ENCODE peak calls at places on chromosomes 16 and 17, in seven cellular contexts. D is fibroblast of lung, P is small intestine, Q is nucleus accumbens, J is tibial nerve, T is hippocampal formation, C is NCI-H1092 treated with DMSO at 0.1 percent for 48 hours. Y is an unnamed sample.

GRCh38 chr17:45147102-45147580 is 1.1 kb upstream of the HEXIM1 start:
- DNase-seq in C (no peak), J (peak; percentile 62), D (no peak), T (no peak), P (peak; percentile 60), Q (no peak), Y (peak; percentile 66)

GRCh38 chr16:83705856-83706255 is 101.9 kb upstream of the HSBP1 start:
- DNase-seq in D (no peak), T (no peak), Q (no peak), J (no peak), C (no peak), P (no peak), Y (no peak)

GRCh38 chr17:83064732-83065659 is 14.4 kb upstream of the METRNL start:
- DNase-seq in P (peak; percentile 55), T (no peak), J (peak; percentile 14), Q (no peak), D (no peak), C (no peak), Y (peak; percentile 84)

GRCh38 chr17:75478508-75478907 is 22.1 kb downstream of the TMEM94 start:
- DNase-seq in P (no peak), Q (no peak), T (no peak), C (no peak), J (no peak), D (peak; percentile 28), Y (no peak)

GRCh38 chr16:74230126-74230525 is 66.5 kb upstream of the PSMD7 start:
- DNase-seq in T (no peak), Q (no peak), P (no peak), D (no peak), J (no peak), C (no peak), Y (no peak)

GRCh38 chr17:76063880-76064546 is 8.3 kb downstream of the SRP68 start:
- DNase-seq in Q (no peak), T (no peak), J (no peak), P (no peak), C (no peak), D (no peak), Y (no peak)

GRCh38 chr16:86667035-86667434 is 88.7 kb downstream of the FOXL1 start:
- DNase-seq in T (no peak), J (peak; percentile 33), D (no peak), Q (no peak), P (no peak), C (no peak), Y (no peak)

GRCh38 chr17:52024296-52024870 is 134.1 kb downstream of the CA10 start:
- DNase-seq in Q (no peak), P (no peak), D (no peak), J (no peak), C (peak; percentile 90), T (no peak), Y (no peak)

GRCh38 chr17:41586863-41587495 is at the start of gene KRT14:
- DNase-seq in T (no peak), J (no peak), C (no peak), Q (no peak), D (no peak), P (no peak), Y (no peak)

GRCh38 chr16:9096416-9096952 is 5.0 kb downstream of the HAPSTR1 start:
- DNase-seq in C (no peak), P (no peak), Q (no peak), D (no peak), J (no peak), T (no peak), Y (no peak)

GRCh38 chr16:80100846-80101451 is 439.8 kb upstream of the DYNLRB2 start:
- DNase-seq in J (no peak), C (peak; percentile 3), D (no peak), T (no peak), P (no peak), Q (no peak), Y (no peak)

GRCh38 chr17:40410082-40410481 is 7.6 kb downstream of the TOP2A start:
- DNase-seq in C (no peak), D (no peak), P (no peak), Q (no peak), T (no peak), J (no peak), Y (no peak)

GRCh38 chr17:82765357-82765756 is 13.5 kb downstream of the TBCD start:
- DNase-seq in D (no peak), C (no peak), P (no peak), J (no peak), T (no peak), Q (no peak), Y (no peak)

GRCh38 chr16:67169642-67170167 is 633 bp upstream of the NOL3 start:
- DNase-seq in C (no peak), D (no peak), P (no peak), T (no peak), Q (no peak), J (no peak), Y (peak; percentile 23)

GRCh38 chr17:81556175-81556691 is 4.1 kb upstream of the FAAP100 start:
- DNase-seq in T (no peak), J (no peak), C (no peak), D (no peak), P (peak; percentile 93), Q (no peak), Y (peak; percentile 26)

GRCh38 chr16:23952128-23953041 is 116.6 kb downstream of the PRKCB start:
- DNase-seq in P (peak; percentile 3), J (no peak), C (peak; percentile 19), T (peak; percentile 15), D (no peak), Q (no peak), Y (no peak)

GRCh38 chr17:37772982-37773381 is 28.1 kb upstream of the HNF1B start:
- DNase-seq in C (no peak), Q (no peak), T (no peak), D (no peak), P (no peak), J (no peak), Y (no peak)

GRCh38 chr17:63989622-63990345 is 8.4 kb upstream of the PRR29 start:
- DNase-seq in P (no peak), D (no peak), Q (no peak), J (no peak), T (no peak), C (no peak), Y (no peak)

Y was measured in HT-29.